ENCODE peak calls at places on chromosomes 6 and 20, in ten cellular contexts. L, J, B, T, N, U, F, Y, G and R are unnamed samples.

GRCh38 chr6:157682856-157683481 is 140.1 kb upstream of the SNX9 start:
- DNase-seq in L (no peak), J (no peak), B (peak), T (no peak), N (no peak), U (no peak), F (no peak), Y (no peak), G (no peak), R (no peak)

GRCh38 chr20:5844063-5844681 is 94.0 kb downstream of the SHLD1 start:
- DNase-seq in L (no peak), J (no peak), B (peak), T (peak), N (no peak), U (no peak), F (no peak), Y (no peak), G (peak), R (no peak)

GRCh38 chr20:7392551-7392950 is 547.7 kb downstream of the HAO1 start:
- DNase-seq in L (no peak), J (no peak), B (peak), T (no peak), N (no peak), U (no peak), F (no peak), Y (no peak), G (no peak), R (no peak)

GRCh38 chr20:49859807-49860206 is 47.2 kb downstream of the SLC9A8 start:
- DNase-seq in L (peak), J (no peak), B (no peak), T (no peak), N (no peak), U (no peak), F (no peak), Y (no peak), G (no peak), R (no peak)

GRCh38 chr6:10880366-10880765 is 1.5 kb downstream of the GCM2 start:
- DNase-seq in L (no peak), J (no peak), B (no peak), T (no peak), N (no peak), U (no peak), F (no peak), Y (no peak), G (no peak), R (no peak)

GRCh38 chr6:90495216-90495817 is 91.6 kb downstream of the MAP3K7 start:
- DNase-seq in L (no peak), J (no peak), B (no peak), T (no peak), N (no peak), U (no peak), F (peak), Y (no peak), G (no peak), R (no peak)

GRCh38 chr20:37734228-37734980 is 40.6 kb downstream of the CTNNBL1 start:
- DNase-seq in L (no peak), J (no peak), B (peak), T (no peak), N (no peak), U (no peak), F (no peak), Y (no peak), G (peak), R (no peak)

GRCh38 chr6:6569043-6569442 is 19.5 kb upstream of the LY86 start:
- DNase-seq in L (no peak), J (no peak), B (no peak), T (no peak), N (no peak), U (no peak), F (no peak), Y (no peak), G (no peak), R (no peak)

GRCh38 chr6:135306740-135307420 is 125.8 kb downstream of the MYB start:
- DNase-seq in L (no peak), J (no peak), B (no peak), T (no peak), N (no peak), U (no peak), F (no peak), Y (no peak), G (no peak), R (no peak)

GRCh38 chr6:157328108-157328692 is 4.9 kb upstream of the TMEM242 start:
- DNase-seq in L (no peak), J (no peak), B (no peak), T (no peak), N (no peak), U (no peak), F (no peak), Y (no peak), G (peak), R (no peak)

GRCh38 chr6:149150999-149151398 is 166.5 kb upstream of the TAB2 start:
- DNase-seq in L (no peak), J (no peak), B (no peak), T (no peak), N (no peak), U (no peak), F (no peak), Y (no peak), G (peak), R (no peak)

GRCh38 chr6:5149160-5149559 is 64.0 kb downstream of the PPP1R3G start:
- DNase-seq in L (no peak), J (no peak), B (no peak), T (no peak), N (no peak), U (no peak), F (no peak), Y (no peak), G (no peak), R (no peak)

GRCh38 chr6:144283781-144284473 is 1.2 kb upstream of the UTRN start:
- DNase-seq in L (no peak), J (no peak), B (peak), T (peak), N (no peak), U (no peak), F (no peak), Y (no peak), G (no peak), R (no peak)

GRCh38 chr20:41889125-41889870 is 271.1 kb upstream of the CHD6 start:
- DNase-seq in L (peak), J (no peak), B (no peak), T (no peak), N (no peak), U (no peak), F (no peak), Y (no peak), G (peak), R (no peak)

GRCh38 chr6:36357872-36358234 is 21.2 kb upstream of the BNIP5 start:
- DNase-seq in L (no peak), J (no peak), B (no peak), T (peak), N (no peak), U (no peak), F (no peak), Y (no peak), G (peak), R (no peak)

GRCh38 chr6:141878686-141879085 is 254.0 kb upstream of the GJE1 start:
- DNase-seq in L (no peak), J (no peak), B (no peak), T (no peak), N (no peak), U (no peak), F (no peak), Y (no peak), G (no peak), R (no peak)

GRCh38 chr20:9458075-9458818 is 56.1 kb upstream of the LAMP5 start:
- DNase-seq in L (peak), J (no peak), B (peak), T (no peak), N (no peak), U (no peak), F (no peak), Y (no peak), G (peak), R (no peak)

GRCh38 chr6:38806271-38806670 is 91.2 kb downstream of the DNAH8 start:
- DNase-seq in L (no peak), J (no peak), B (no peak), T (no peak), N (no peak), U (no peak), F (no peak), Y (no peak), G (peak), R (no peak)

GRCh38 chr6:36949636-36950035 is 4.9 kb upstream of the PI16 start:
- DNase-seq in L (no peak), J (no peak), B (no peak), T (no peak), N (no peak), U (no peak), F (no peak), Y (no peak), G (no peak), R (no peak)

GRCh38 chr6:16985484-16986284 is 116.2 kb upstream of the STMND1 start:
- DNase-seq in L (no peak), J (no peak), B (peak), T (no peak), N (no peak), U (no peak), F (no peak), Y (no peak), G (no peak), R (no peak)

GRCh38 chr6:53523511-53524454 is 21.1 kb downstream of the GCLC start:
- DNase-seq in L (no peak), J (no peak), B (no peak), T (no peak), N (no peak), U (no peak), F (no peak), Y (no peak), G (no peak), R (no peak)

GRCh38 chr20:49712918-49713778 is 530 bp downstream of the B4GALT5 start:
- DNase-seq in L (peak), J (peak), B (no peak), T (no peak), N (peak), U (no peak), F (peak), Y (peak), G (peak), R (no peak)

GRCh38 chr6:109336221-109336955 is 45.9 kb downstream of the CD164 start:
- DNase-seq in L (peak), J (no peak), B (peak), T (no peak), N (no peak), U (no peak), F (no peak), Y (no peak), G (no peak), R (no peak)

GRCh38 chr6:89047473-89047872 is 33.1 kb upstream of the PNRC1 start:
- DNase-seq in L (no peak), J (no peak), B (no peak), T (no peak), N (no peak), U (no peak), F (no peak), Y (no peak), G (no peak), R (no peak)

GRCh38 chr20:57437672-57438330 is 46.6 kb downstream of the RBM38 start:
- DNase-seq in L (no peak), J (no peak), B (no peak), T (no peak), N (peak), U (no peak), F (peak), Y (no peak), G (no peak), R (no peak)

GRCh38 chr6:90118581-90118980 is 178.1 kb downstream of the BACH2 start:
- DNase-seq in L (no peak), J (no peak), B (no peak), T (no peak), N (no peak), U (no peak), F (no peak), Y (no peak), G (no peak), R (no peak)

GRCh38 chr6:107769053-107769658 is 55.0 kb downstream of the SCML4 start:
- DNase-seq in L (no peak), J (no peak), B (no peak), T (no peak), N (no peak), U (no peak), F (no peak), Y (no peak), G (no peak), R (no peak)

GRCh38 chr6:122652431-122652830 is 42.2 kb downstream of the PKIB start:
- DNase-seq in L (peak), J (no peak), B (no peak), T (no peak), N (no peak), U (no peak), F (no peak), Y (no peak), G (no peak), R (no peak)

GRCh38 chr20:25382704-25383370 is 7.8 kb downstream of the ABHD12 start:
- DNase-seq in L (no peak), J (no peak), B (no peak), T (no peak), N (no peak), U (no peak), F (no peak), Y (peak), G (no peak), R (no peak)

GRCh38 chr20:52731086-52731485 is 241.1 kb upstream of the TSHZ2 start:
- DNase-seq in L (no peak), J (no peak), B (no peak), T (no peak), N (no peak), U (no peak), F (no peak), Y (no peak), G (no peak), R (no peak)

GRCh38 chr6:116314878-116315277 is 35.1 kb upstream of the TSPYL1 start:
- DNase-seq in L (peak), J (no peak), B (no peak), T (peak), N (no peak), U (no peak), F (no peak), Y (no peak), G (peak), R (no peak)

GRCh38 chr6:126033696-126034095 is 47.4 kb downstream of the TRMT11 start:
- DNase-seq in L (peak), J (no peak), B (peak), T (peak), N (no peak), U (no peak), F (no peak), Y (peak), G (peak), R (no peak)

DNA sequence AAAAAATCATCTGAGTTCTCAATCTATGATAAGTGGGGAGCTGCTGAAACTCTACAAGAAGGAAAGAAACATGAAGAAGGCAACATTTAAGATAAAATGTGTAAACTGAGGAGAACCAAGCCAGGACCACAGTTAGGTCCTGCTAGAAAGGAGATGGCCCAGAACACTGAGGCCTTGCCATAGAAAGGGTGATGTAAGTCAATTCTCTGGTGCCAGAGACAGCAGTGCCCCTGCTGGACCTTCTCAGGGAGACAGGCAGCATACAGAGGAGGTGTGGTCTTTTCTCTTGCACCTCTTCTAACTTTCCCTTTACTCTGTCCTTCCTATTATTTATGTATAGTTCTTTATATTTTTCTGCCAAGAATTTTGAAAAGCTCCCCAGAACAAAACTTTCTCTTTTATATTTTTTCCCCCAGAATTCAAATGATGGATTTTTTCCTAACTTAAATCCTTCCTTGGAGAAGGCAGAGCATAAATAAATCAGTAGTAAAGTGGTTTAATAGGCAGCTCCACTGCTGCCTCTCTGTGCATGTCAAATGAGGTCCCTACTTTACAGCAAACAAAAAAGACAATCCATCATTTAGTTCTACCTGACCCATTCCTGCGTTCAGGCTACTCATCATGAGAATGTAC is 9.0 kb downstream of the UQCC2 start:
- DNase-seq in L (peak), J (no peak), B (peak), T (no peak), N (no peak), U (peak), F (no peak), Y (no peak), G (peak), R (no peak)
- TF ChIP-seq CTCF in L (peak), J (no peak), B (peak), T (no peak), N (peak), U (peak), F (no peak), Y (no peak), G (peak), R (peak)

DNA sequence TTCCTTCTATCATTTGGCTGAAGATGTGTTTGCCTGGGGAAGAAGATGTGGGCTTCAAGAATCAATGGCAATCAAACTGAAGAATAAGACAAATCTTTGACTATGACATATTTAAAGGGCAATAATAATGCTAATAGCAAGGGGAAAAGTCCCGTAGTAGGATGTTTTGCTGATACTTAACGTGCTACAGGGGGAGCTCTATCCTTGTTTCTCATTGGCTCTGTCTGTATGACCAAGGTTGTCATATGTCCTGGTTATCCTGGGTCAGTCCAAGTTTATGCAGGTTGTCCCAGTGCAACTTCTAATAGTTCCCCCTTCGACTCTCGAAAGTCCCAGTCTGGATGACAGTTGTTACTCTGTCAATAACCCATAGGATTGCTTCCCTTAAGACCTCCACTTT is 321.3 kb downstream of the DHX35 start:
- DNase-seq in L (no peak), J (no peak), B (no peak), T (no peak), N (no peak), U (no peak), F (no peak), Y (no peak), G (no peak), R (no peak)
- TF ChIP-seq CTCF in L (no peak), J (no peak), B (no peak), T (no peak), N (no peak), U (no peak), F (no peak), Y (no peak), G (no peak), R (no peak)

DNA sequence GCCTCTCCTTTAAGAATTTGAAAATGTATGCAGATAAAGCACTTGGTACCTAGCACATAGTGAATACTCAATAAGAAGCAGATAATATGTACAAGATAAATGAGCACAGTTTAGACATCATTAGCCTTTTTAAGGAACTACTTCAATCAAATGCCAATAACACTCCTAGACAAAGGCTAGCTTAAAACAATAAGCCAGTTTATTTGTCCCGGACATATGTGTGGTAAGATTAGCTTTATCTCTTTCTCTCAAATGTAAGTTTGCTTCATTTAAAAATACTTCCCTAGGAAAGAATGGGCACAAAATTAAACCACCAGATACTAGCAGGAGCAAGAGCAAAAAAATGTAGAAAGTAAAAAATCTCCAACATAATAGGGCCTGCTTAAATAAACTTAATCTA is 73.8 kb downstream of the MAP3K5 start:
- DNase-seq in L (no peak), J (no peak), B (no peak), T (no peak), N (no peak), U (no peak), F (no peak), Y (no peak), G (no peak), R (no peak)
- TF ChIP-seq CTCF in L (no peak), J (no peak), B (no peak), T (no peak), N (no peak), U (no peak), F (no peak), Y (no peak), G (no peak), R (no peak)

DNA sequence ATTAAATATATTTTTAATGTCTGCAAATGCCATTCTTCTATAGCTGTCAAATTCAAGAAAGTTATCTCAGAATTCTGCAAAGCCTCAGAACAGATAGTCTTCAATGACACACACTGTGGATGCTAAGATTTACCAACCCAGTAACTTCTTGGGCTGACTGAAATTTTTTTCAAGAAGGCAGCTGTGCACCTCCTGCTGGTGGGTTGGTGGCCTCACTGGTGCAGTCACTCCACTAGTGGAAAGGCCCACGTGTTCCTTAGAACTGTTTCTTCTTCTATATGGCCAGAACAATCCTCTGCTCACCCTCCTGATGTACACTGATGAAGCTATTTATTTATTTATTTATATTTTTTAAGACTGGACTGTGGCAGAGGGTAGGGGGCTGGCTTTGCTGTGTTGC is 28.1 kb upstream of the MTCL3 start:
- DNase-seq in L (no peak), J (no peak), B (no peak), T (no peak), N (no peak), U (no peak), F (no peak), Y (no peak), G (peak), R (no peak)
- TF ChIP-seq CTCF in L (no peak), J (no peak), B (peak), T (peak), N (peak), U (no peak), F (no peak), Y (peak), G (peak), R (peak)